ENCODE peak calls at places on chromosomes 3 and 15, in seven cellular contexts. D, Q, B, W, G, K and V are unnamed samples.

GRCh38 chr15:50971542-50971941 is 63.1 kb downstream of the AP4E1 start:
- DNase-seq in K (no peak), W (no peak), G (no peak), D (no peak), B (no peak), Q (no peak), V (no peak)

GRCh38 chr3:59867185-59868002 is 817.6 kb upstream of the CFAP20DC start:
- DNase-seq in W (no peak), B (no peak), G (no peak), Q (no peak), K (no peak), D (no peak), V (no peak)

GRCh38 chr15:92618121-92618520 is 37.5 kb downstream of the FAM174B start:
- DNase-seq in D (no peak), B (no peak), K (no peak), Q (no peak), G (peak; percentile 47), W (no peak), V (no peak)

GRCh38 chr15:58957101-58957973 is 23.9 kb upstream of the SLTM start:
- DNase-seq in D (peak; percentile 58), W (peak; percentile 22), G (no peak), Q (no peak), K (no peak), B (peak; percentile 71), V (peak; percentile 13)

GRCh38 chr15:70532536-70533186 is 230.7 kb downstream of the UACA start:
- DNase-seq in B (no peak), D (no peak), W (no peak), K (peak; percentile 35), Q (no peak), G (no peak), V (no peak)

GRCh38 chr15:60704717-60705116 is 225.8 kb upstream of the ICE2 start:
- DNase-seq in B (no peak), G (no peak), K (no peak), Q (no peak), W (no peak), D (no peak), V (no peak)

GRCh38 chr3:34212671-34213070 is 414.2 kb downstream of the PDCD6IP start:
- DNase-seq in Q (no peak), W (no peak), K (no peak), D (peak; percentile 4), B (no peak), G (no peak), V (no peak)

GRCh38 chr3:147407107-147407494 is 758 bp upstream of the ZIC4 start:
- DNase-seq in G (no peak), D (no peak), K (no peak), Q (peak; percentile 82), B (no peak), W (no peak), V (no peak)

GRCh38 chr3:147369231-147369630 is 37.1 kb downstream of the ZIC4 start:
- DNase-seq in B (no peak), D (no peak), W (no peak), K (no peak), G (no peak), Q (peak; percentile 50), V (no peak)

GRCh38 chr3:29226709-29227108 is 54.2 kb upstream of the RBMS3 start:
- DNase-seq in W (no peak), B (no peak), Q (no peak), D (peak; percentile 39), G (no peak), K (no peak), V (no peak)

GRCh38 chr15:63264685-63265302 is 12.6 kb upstream of the APH1B start:
- DNase-seq in G (no peak), K (no peak), W (no peak), B (no peak), Q (no peak), D (peak; percentile 83), V (no peak)

GRCh38 chr3:187765342-187765741 is 20.1 kb upstream of the BCL6 start:
- DNase-seq in K (no peak), B (no peak), Q (no peak), W (no peak), G (no peak), D (peak; percentile 88), V (no peak)

GRCh38 chr3:70982274-70982673 is 601.3 kb downstream of the FOXP1 start:
- DNase-seq in G (no peak), K (no peak), D (no peak), Q (no peak), B (no peak), W (no peak), V (no peak)

GRCh38 chr15:89367485-89368451 is 33.1 kb upstream of the POLG start:
- DNase-seq in B (peak; percentile 83), Q (no peak), D (no peak), W (no peak), K (no peak), G (no peak), V (no peak)

GRCh38 chr3:156694536-156694935 is 20.1 kb downstream of the TIPARP start:
- DNase-seq in D (peak; percentile 76), G (no peak), Q (no peak), W (no peak), K (no peak), B (no peak), V (no peak)

GRCh38 chr3:52402101-52402521 is 42.8 kb downstream of the SEMA3G start:
- DNase-seq in B (no peak), W (no peak), G (no peak), K (no peak), D (no peak), Q (no peak), V (no peak)

GRCh38 chr15:74297867-74298266 is 61.7 kb downstream of the CCDC33 start:
- DNase-seq in K (no peak), D (no peak), W (no peak), G (no peak), B (no peak), Q (no peak), V (no peak)

GRCh38 chr3:17032407-17033034 is 147.8 kb downstream of the PLCL2 start:
- DNase-seq in B (peak; percentile 67), K (no peak), D (peak; percentile 36), W (no peak), Q (no peak), G (peak; percentile 25), V (no peak)

GRCh38 chr3:4995500-4996053 is 16.3 kb downstream of the BHLHE40 start:
- DNase-seq in K (peak; percentile 40), W (no peak), Q (no peak), D (peak; percentile 83), G (no peak), B (no peak), V (no peak)

GRCh38 chr3:163671201-163671600 is 1407.1 kb downstream of the SI start:
- DNase-seq in D (no peak), B (no peak), G (no peak), K (no peak), W (no peak), Q (no peak), V (no peak)

GRCh38 chr3:141231101-141231922 is at the start of gene PXYLP1:
- DNase-seq in D (peak; percentile 85), K (peak; percentile 93), B (peak; percentile 96), Q (peak; percentile 96), W (peak; percentile 81), G (peak; percentile 76), V (peak; percentile 84)

GRCh38 chr3:139534444-139534812 is 5.1 kb downstream of the RBP1 start:
- DNase-seq in G (no peak), W (no peak), D (peak; percentile 94), B (no peak), K (no peak), Q (no peak), V (no peak)

GRCh38 chr3:170038434-170039110 is 777 bp downstream of the GPR160 start:
- DNase-seq in G (no peak), K (peak; percentile 61), Q (no peak), B (peak; percentile 66), W (peak; percentile 22), D (no peak), V (no peak)

GRCh38 chr3:148238421-148238821 is 459.3 kb upstream of the AGTR1 start:
- DNase-seq in Q (no peak), D (no peak), K (no peak), G (no peak), B (no peak), W (no peak), V (no peak)

GRCh38 chr15:93066834-93067648 is 22.0 kb downstream of the RGMA start:
- DNase-seq in Q (no peak), D (no peak), G (no peak), B (no peak), W (no peak), K (no peak), V (no peak)

GRCh38 chr3:42262525-42262924 is 3.5 kb downstream of the CCK start:
- DNase-seq in D (peak; percentile 80), G (no peak), B (no peak), W (no peak), Q (no peak), K (no peak), V (no peak)

GRCh38 chr3:151402349-151402748 is 17.8 kb upstream of the P2RY12 start:
- DNase-seq in G (no peak), W (no peak), B (no peak), Q (no peak), D (no peak), K (no peak), V (no peak)

GRCh38 chr3:151156618-151157216 is 46.3 kb downstream of the GPR171 start:
- DNase-seq in G (peak; percentile 20), W (no peak), D (peak; percentile 61), K (no peak), Q (no peak), B (peak; percentile 70), V (no peak)

GRCh38 chr3:56251343-56251945 is 216.8 kb downstream of the ERC2 start:
- DNase-seq in Q (no peak), K (peak; percentile 47), G (peak; percentile 2), W (no peak), D (peak; percentile 51), B (peak; percentile 52), V (no peak)

GRCh38 chr3:142087676-142088075 is 61.7 kb downstream of the TFDP2 start:
- DNase-seq in Q (no peak), W (no peak), G (no peak), K (no peak), D (peak; percentile 64), B (no peak), V (no peak)

GRCh38 chr3:188043891-188044290 is 110.1 kb upstream of the LPP start:
- DNase-seq in K (no peak), W (no peak), G (no peak), B (peak; percentile 35), Q (no peak), D (no peak), V (no peak)